ENCODE peak calls at places on chromosome 3, in ten cellular contexts. C, D, K, P, B, R, G, Y, H and T are unnamed samples.

GRCh38 chr3:354433-354832 is 157.9 kb downstream of the CHL1 start:
- DNase-seq in C (no peak), D (no peak), K (peak), P (peak), B (peak), R (peak), G (peak), Y (peak), H (peak), T (peak)

GRCh38 chr3:61141184-61141583 is 110.1 kb downstream of the FHIT start:
- DNase-seq in C (no peak), D (no peak), K (no peak), P (no peak), B (no peak), R (no peak), G (no peak), Y (no peak), H (no peak), T (no peak)

GRCh38 chr3:150760431-150761200 is 2.4 kb downstream of the SIAH2 start:
- DNase-seq in C (no peak), D (no peak), K (no peak), P (no peak), B (no peak), R (no peak), G (no peak), Y (peak), H (no peak), T (no peak)

GRCh38 chr3:185280572-185281365 is 26.9 kb upstream of the EHHADH start:
- DNase-seq in C (no peak), D (no peak), K (peak), P (peak), B (peak), R (no peak), G (no peak), Y (peak), H (peak), T (peak)

GRCh38 chr3:190498293-190498692 is 15.6 kb upstream of the IL1RAP start:
- DNase-seq in C (no peak), D (no peak), K (no peak), P (no peak), B (no peak), R (no peak), G (no peak), Y (no peak), H (no peak), T (no peak)

GRCh38 chr3:121985841-121986240 is 36.2 kb downstream of the ILDR1 start:
- DNase-seq in C (no peak), D (no peak), K (no peak), P (no peak), B (no peak), R (no peak), G (no peak), Y (no peak), H (no peak), T (no peak)

GRCh38 chr3:120425877-120426276 is 24.9 kb downstream of the FSTL1 start:
- DNase-seq in C (no peak), D (no peak), K (peak), P (peak), B (peak), R (no peak), G (no peak), Y (no peak), H (no peak), T (no peak)

GRCh38 chr3:129611812-129612349 is 5.4 kb upstream of the PLXND1 start:
- DNase-seq in C (peak), D (no peak), K (peak), P (peak), B (no peak), R (no peak), G (no peak), Y (no peak), H (no peak), T (no peak)

GRCh38 chr3:124584245-124584551 is 146.1 kb upstream of the UMPS start:
- DNase-seq in C (no peak), D (no peak), K (no peak), P (no peak), B (no peak), R (no peak), G (no peak), Y (no peak), H (no peak), T (no peak)

GRCh38 chr3:122572940-122573412 is 4.5 kb upstream of the PARP15 start:
- DNase-seq in C (no peak), D (peak), K (peak), P (peak), B (peak), R (no peak), G (no peak), Y (no peak), H (peak), T (peak)

GRCh38 chr3:133859381-133860245 is 36.1 kb downstream of the RAB6B start:
- DNase-seq in C (no peak), D (no peak), K (no peak), P (no peak), B (no peak), R (no peak), G (no peak), Y (no peak), H (no peak), T (no peak)

GRCh38 chr3:170499562-170500156 is 81.0 kb downstream of the CLDN11 start:
- DNase-seq in C (no peak), D (no peak), K (peak), P (peak), B (peak), R (no peak), G (no peak), Y (peak), H (peak), T (peak)

GRCh38 chr3:11778248-11778647 is 68.4 kb downstream of the TAMM41 start:
- DNase-seq in C (no peak), D (no peak), K (no peak), P (no peak), B (no peak), R (no peak), G (no peak), Y (no peak), H (no peak), T (no peak)

GRCh38 chr3:31361391-31362273 is 171.1 kb upstream of the STT3B start:
- DNase-seq in C (no peak), D (no peak), K (peak), P (peak), B (peak), R (no peak), G (peak), Y (no peak), H (no peak), T (no peak)

GRCh38 chr3:32814371-32814770 is 3.4 kb upstream of the TRIM71 start:
- DNase-seq in C (no peak), D (no peak), K (no peak), P (no peak), B (no peak), R (no peak), G (no peak), Y (no peak), H (no peak), T (no peak)

GRCh38 chr3:107663266-107663665 is 140.5 kb downstream of the BBX start:
- DNase-seq in C (no peak), D (no peak), K (peak), P (no peak), B (no peak), R (no peak), G (no peak), Y (no peak), H (no peak), T (no peak)

GRCh38 chr3:138432576-138433240 is 1.7 kb upstream of the ESYT3 start:
- DNase-seq in C (no peak), D (no peak), K (no peak), P (no peak), B (no peak), R (no peak), G (no peak), Y (no peak), H (no peak), T (no peak)

GRCh38 chr3:190265126-190265525 is 57.1 kb downstream of the CLDN1 start:
- DNase-seq in C (no peak), D (no peak), K (no peak), P (peak), B (no peak), R (no peak), G (no peak), Y (no peak), H (no peak), T (no peak)

GRCh38 chr3:197406266-197406665 is 107.9 kb upstream of the DLG1 start:
- DNase-seq in C (peak), D (no peak), K (no peak), P (peak), B (no peak), R (no peak), G (no peak), Y (no peak), H (no peak), T (no peak)

GRCh38 chr3:160755776-160756304 is at the start of gene PPM1L:
- DNase-seq in C (peak), D (peak), K (peak), P (peak), B (no peak), R (no peak), G (peak), Y (peak), H (peak), T (peak)

GRCh38 chr3:8893001-8893400 is 70.3 kb downstream of the RAD18 start:
- DNase-seq in C (no peak), D (no peak), K (no peak), P (no peak), B (no peak), R (no peak), G (no peak), Y (no peak), H (no peak), T (no peak)

GRCh38 chr3:136277115-136277514 is 27.0 kb downstream of the PCCB start:
- DNase-seq in C (no peak), D (no peak), K (no peak), P (no peak), B (no peak), R (peak), G (no peak), Y (no peak), H (no peak), T (peak)

GRCh38 chr3:171163724-171164465 is 137.4 kb upstream of the SLC2A2 start:
- DNase-seq in C (no peak), D (no peak), K (peak), P (peak), B (no peak), R (no peak), G (no peak), Y (no peak), H (no peak), T (no peak)

GRCh38 chr3:67635257-67635656 is 19.2 kb downstream of the SUCLG2 start:
- DNase-seq in C (no peak), D (no peak), K (peak), P (peak), B (peak), R (no peak), G (no peak), Y (no peak), H (no peak), T (no peak)

GRCh38 chr3:128273116-128273840 is 120.0 kb downstream of the EEFSEC start:
- DNase-seq in C (no peak), D (no peak), K (no peak), P (no peak), B (no peak), R (no peak), G (no peak), Y (no peak), H (no peak), T (no peak)

GRCh38 chr3:104461431-104461830 is 905.3 kb upstream of the ALCAM start:
- DNase-seq in C (no peak), D (no peak), K (no peak), P (no peak), B (no peak), R (no peak), G (no peak), Y (no peak), H (no peak), T (no peak)

GRCh38 chr3:71389911-71390573 is 193.5 kb downstream of the FOXP1 start:
- DNase-seq in C (peak), D (no peak), K (no peak), P (peak), B (no peak), R (peak), G (no peak), Y (peak), H (peak), T (peak)

GRCh38 chr3:72766866-72767265 is 81.4 kb downstream of the SHQ1 start:
- DNase-seq in C (no peak), D (no peak), K (no peak), P (no peak), B (no peak), R (no peak), G (no peak), Y (no peak), H (no peak), T (no peak)

GRCh38 chr3:54863366-54863765 is 64.5 kb downstream of the LRTM1 start:
- DNase-seq in C (no peak), D (no peak), K (peak), P (no peak), B (no peak), R (no peak), G (no peak), Y (no peak), H (no peak), T (no peak)